ENCODE peak calls at places on chromosomes 13 and 19, in seven cellular contexts. One of them, this sample, is unnamed.
A peak's percentile ranks its signal among the peaks of the same experiment; 100 is the strongest.

GRCh38 chr13:49830721-49831120 is 38.2 kb upstream of the KPNA3 start:
- DNase-seq in fibroblast of lung: no peak
- DNase-seq in hepatocyte: no peak
- DNase-seq in endothelial cell: no peak
- DNase-seq in Peyer's patch: no peak
- DNase-seq in mammary epithelial cell: no peak
- DNase-seq in fibroblast of mammary gland: no peak
- DNase-seq in this sample: no peak

GRCh38 chr19:44706506-44707236 is 7.7 kb downstream of the CEACAM16 start:
- DNase-seq in hepatocyte: no peak
- DNase-seq in endothelial cell: no peak
- DNase-seq in fibroblast of mammary gland: no peak
- DNase-seq in fibroblast of lung: no peak
- DNase-seq in mammary epithelial cell: no peak
- DNase-seq in Peyer's patch: no peak
- DNase-seq in this sample: no peak

GRCh38 chr13:51328488-51328887 is 11.0 kb upstream of the SERPINE3 start:
- DNase-seq in hepatocyte: peak; percentile 16
- DNase-seq in Peyer's patch: no peak
- DNase-seq in mammary epithelial cell: no peak
- DNase-seq in endothelial cell: no peak
- DNase-seq in fibroblast of mammary gland: no peak
- DNase-seq in fibroblast of lung: no peak
- DNase-seq in this sample: no peak

GRCh38 chr19:57903298-57904174 is 12.9 kb downstream of the ZNF417 start:
- DNase-seq in fibroblast of lung: peak; percentile 76
- DNase-seq in endothelial cell: no peak
- DNase-seq in fibroblast of mammary gland: peak; percentile 51
- DNase-seq in mammary epithelial cell: peak; percentile 26
- DNase-seq in Peyer's patch: peak; percentile 58
- DNase-seq in hepatocyte: peak; percentile 46
- DNase-seq in this sample: peak; percentile 24

GRCh38 chr19:48491793-48492123 is 19.9 kb downstream of the LMTK3 start:
- DNase-seq in fibroblast of mammary gland: no peak
- DNase-seq in fibroblast of lung: no peak
- DNase-seq in endothelial cell: no peak
- DNase-seq in mammary epithelial cell: no peak
- DNase-seq in Peyer's patch: no peak
- DNase-seq in hepatocyte: no peak
- DNase-seq in this sample: no peak

GRCh38 chr19:31140717-31141116 is 208.5 kb downstream of the TSHZ3 start:
- DNase-seq in mammary epithelial cell: no peak
- DNase-seq in fibroblast of mammary gland: peak; percentile 45
- DNase-seq in hepatocyte: no peak
- DNase-seq in fibroblast of lung: no peak
- DNase-seq in Peyer's patch: no peak
- DNase-seq in endothelial cell: no peak
- DNase-seq in this sample: peak; percentile 5

GRCh38 chr13:102203718-102204117 is 198.1 kb downstream of the FGF14 start:
- DNase-seq in fibroblast of mammary gland: no peak
- DNase-seq in Peyer's patch: no peak
- DNase-seq in fibroblast of lung: no peak
- DNase-seq in hepatocyte: no peak
- DNase-seq in mammary epithelial cell: no peak
- DNase-seq in endothelial cell: no peak
- DNase-seq in this sample: no peak

GRCh38 chr13:33797622-33798021 is 20.3 kb upstream of the RFC3 start:
- DNase-seq in fibroblast of lung: peak; percentile 36
- DNase-seq in mammary epithelial cell: peak; percentile 16
- DNase-seq in endothelial cell: no peak
- DNase-seq in fibroblast of mammary gland: peak; percentile 48
- DNase-seq in Peyer's patch: no peak
- DNase-seq in hepatocyte: no peak
- DNase-seq in this sample: peak; percentile 16

GRCh38 chr13:57666554-57666953 is 35.0 kb downstream of the PCDH17 start:
- DNase-seq in mammary epithelial cell: no peak
- DNase-seq in fibroblast of lung: no peak
- DNase-seq in Peyer's patch: no peak
- DNase-seq in endothelial cell: no peak
- DNase-seq in hepatocyte: no peak
- DNase-seq in fibroblast of mammary gland: no peak
- DNase-seq in this sample: no peak

GRCh38 chr13:111575719-111576118 is 255.3 kb downstream of the TEX29 start:
- DNase-seq in fibroblast of mammary gland: no peak
- DNase-seq in Peyer's patch: no peak
- DNase-seq in hepatocyte: no peak
- DNase-seq in fibroblast of lung: no peak
- DNase-seq in endothelial cell: no peak
- DNase-seq in mammary epithelial cell: no peak
- DNase-seq in this sample: no peak

GRCh38 chr19:14580623-14581237 is 2.2 kb upstream of the CLEC17A start:
- DNase-seq in mammary epithelial cell: no peak
- DNase-seq in hepatocyte: no peak
- DNase-seq in endothelial cell: no peak
- DNase-seq in fibroblast of mammary gland: no peak
- DNase-seq in Peyer's patch: no peak
- DNase-seq in fibroblast of lung: no peak
- DNase-seq in this sample: no peak

GRCh38 chr19:39557791-39558622 is 18.0 kb upstream of the EID2 start:
- DNase-seq in Peyer's patch: no peak
- DNase-seq in fibroblast of mammary gland: no peak
- DNase-seq in hepatocyte: peak; percentile 17
- DNase-seq in mammary epithelial cell: no peak
- DNase-seq in endothelial cell: no peak
- DNase-seq in fibroblast of lung: no peak
- DNase-seq in this sample: peak; percentile 20

GRCh38 chr19:1068111-1069001 is 1.4 kb downstream of the ARHGAP45 start:
- DNase-seq in hepatocyte: no peak
- DNase-seq in Peyer's patch: no peak
- DNase-seq in endothelial cell: no peak
- DNase-seq in fibroblast of mammary gland: no peak
- DNase-seq in mammary epithelial cell: no peak
- DNase-seq in fibroblast of lung: no peak
- DNase-seq in this sample: no peak

GRCh38 chr13:43848250-43848649 is 31.3 kb downstream of the CCDC122 start:
- DNase-seq in endothelial cell: no peak
- DNase-seq in hepatocyte: no peak
- DNase-seq in mammary epithelial cell: peak; percentile 65
- DNase-seq in fibroblast of lung: peak; percentile 69
- DNase-seq in fibroblast of mammary gland: peak; percentile 75
- DNase-seq in Peyer's patch: no peak
- DNase-seq in this sample: peak; percentile 56

GRCh38 chr13:78601124-78601885 is 2.0 kb downstream of the POU4F1 start:
- DNase-seq in mammary epithelial cell: no peak
- DNase-seq in hepatocyte: peak; percentile 55
- DNase-seq in fibroblast of mammary gland: peak; percentile 12
- DNase-seq in fibroblast of lung: peak; percentile 15
- DNase-seq in Peyer's patch: peak; percentile 53
- DNase-seq in endothelial cell: no peak
- DNase-seq in this sample: no peak

GRCh38 chr13:109684836-109685602 is 101.4 kb downstream of the IRS2 start:
- DNase-seq in Peyer's patch: peak; percentile 56
- DNase-seq in fibroblast of mammary gland: peak; percentile 85
- DNase-seq in hepatocyte: peak; percentile 41
- DNase-seq in mammary epithelial cell: peak; percentile 74
- DNase-seq in fibroblast of lung: peak; percentile 64
- DNase-seq in endothelial cell: no peak
- DNase-seq in this sample: peak; percentile 89

GRCh38 chr19:54162241-54162805 is 2.8 kb upstream of the LENG1 start:
- DNase-seq in endothelial cell: peak; percentile 76
- DNase-seq in fibroblast of mammary gland: peak; percentile 77
- DNase-seq in Peyer's patch: peak; percentile 96
- DNase-seq in mammary epithelial cell: peak; percentile 42
- DNase-seq in fibroblast of lung: peak; percentile 71
- DNase-seq in hepatocyte: peak; percentile 91
- DNase-seq in this sample: peak; percentile 89

GRCh38 chr13:26727633-26728032 is 33.0 kb downstream of the GPR12 start:
- DNase-seq in fibroblast of lung: no peak
- DNase-seq in mammary epithelial cell: peak; percentile 5
- DNase-seq in Peyer's patch: no peak
- DNase-seq in hepatocyte: no peak
- DNase-seq in endothelial cell: no peak
- DNase-seq in fibroblast of mammary gland: no peak
- DNase-seq in this sample: no peak

GRCh38 chr13:94550030-94550738 is 45.8 kb downstream of the TGDS start:
- DNase-seq in mammary epithelial cell: no peak
- DNase-seq in hepatocyte: no peak
- DNase-seq in endothelial cell: no peak
- DNase-seq in fibroblast of mammary gland: peak; percentile 52
- DNase-seq in Peyer's patch: no peak
- DNase-seq in fibroblast of lung: peak; percentile 62
- DNase-seq in this sample: no peak

GRCh38 chr13:18995259-18995873 is 186.3 kb downstream of the TUBA3C start:
- DNase-seq in hepatocyte: no peak
- DNase-seq in endothelial cell: no peak
- DNase-seq in fibroblast of lung: no peak
- DNase-seq in mammary epithelial cell: no peak
- DNase-seq in Peyer's patch: no peak
- DNase-seq in fibroblast of mammary gland: no peak
- DNase-seq in this sample: no peak

GRCh38 chr19:768424-768823 is 17.5 kb downstream of the MISP start:
- DNase-seq in fibroblast of mammary gland: peak; percentile 70
- DNase-seq in fibroblast of lung: peak; percentile 80
- DNase-seq in endothelial cell: no peak
- DNase-seq in Peyer's patch: no peak
- DNase-seq in hepatocyte: peak; percentile 79
- DNase-seq in mammary epithelial cell: no peak
- DNase-seq in this sample: no peak

GRCh38 chr19:1868971-1869370 is 5.6 kb upstream of the KLF16 start:
- DNase-seq in hepatocyte: no peak
- DNase-seq in fibroblast of lung: no peak
- DNase-seq in fibroblast of mammary gland: no peak
- DNase-seq in Peyer's patch: no peak
- DNase-seq in endothelial cell: no peak
- DNase-seq in mammary epithelial cell: no peak
- DNase-seq in this sample: no peak

GRCh38 chr13:50731400-50731799 is 112.1 kb downstream of the DLEU7 start:
- DNase-seq in endothelial cell: no peak
- DNase-seq in mammary epithelial cell: peak; percentile 91
- DNase-seq in fibroblast of lung: peak; percentile 63
- DNase-seq in hepatocyte: no peak
- DNase-seq in fibroblast of mammary gland: peak; percentile 65
- DNase-seq in Peyer's patch: no peak
- DNase-seq in this sample: peak; percentile 86

GRCh38 chr19:47676811-47677210 is 36.4 kb upstream of the EHD2 start:
- DNase-seq in Peyer's patch: no peak
- DNase-seq in endothelial cell: no peak
- DNase-seq in fibroblast of mammary gland: no peak
- DNase-seq in mammary epithelial cell: no peak
- DNase-seq in fibroblast of lung: no peak
- DNase-seq in hepatocyte: no peak
- DNase-seq in this sample: no peak

GRCh38 chr13:40251343-40252032 is 415.0 kb downstream of the FOXO1 start:
- DNase-seq in Peyer's patch: no peak
- DNase-seq in mammary epithelial cell: peak; percentile 60
- DNase-seq in fibroblast of lung: peak; percentile 47
- DNase-seq in fibroblast of mammary gland: peak; percentile 74
- DNase-seq in endothelial cell: no peak
- DNase-seq in hepatocyte: no peak
- DNase-seq in this sample: peak; percentile 58

GRCh38 chr13:65844266-65844841 is 1385.8 kb downstream of the PCDH9 start:
- DNase-seq in Peyer's patch: no peak
- DNase-seq in fibroblast of mammary gland: no peak
- DNase-seq in fibroblast of lung: no peak
- DNase-seq in mammary epithelial cell: no peak
- DNase-seq in hepatocyte: no peak
- DNase-seq in endothelial cell: no peak
- DNase-seq in this sample: no peak

GRCh38 chr13:97274782-97275252 is 52.7 kb downstream of the MBNL2 start:
- DNase-seq in fibroblast of mammary gland: peak; percentile 80
- DNase-seq in hepatocyte: no peak
- DNase-seq in endothelial cell: no peak
- DNase-seq in fibroblast of lung: peak; percentile 87
- DNase-seq in Peyer's patch: no peak
- DNase-seq in mammary epithelial cell: peak; percentile 56
- DNase-seq in this sample: peak; percentile 48

GRCh38 chr19:34364830-34365462 is at the start of gene GPI:
- DNase-seq in Peyer's patch: peak; percentile 86
- DNase-seq in mammary epithelial cell: peak; percentile 53
- DNase-seq in fibroblast of mammary gland: peak; percentile 29
- DNase-seq in fibroblast of lung: peak; percentile 34
- DNase-seq in hepatocyte: peak; percentile 81
- DNase-seq in endothelial cell: peak; percentile 33
- DNase-seq in this sample: peak; percentile 62

GRCh38 chr13:108346376-108346775 is 76.9 kb downstream of the TNFSF13B start:
- DNase-seq in hepatocyte: peak; percentile 44
- DNase-seq in mammary epithelial cell: no peak
- DNase-seq in endothelial cell: no peak
- DNase-seq in Peyer's patch: no peak
- DNase-seq in fibroblast of mammary gland: no peak
- DNase-seq in fibroblast of lung: no peak
- DNase-seq in this sample: no peak

DNA sequence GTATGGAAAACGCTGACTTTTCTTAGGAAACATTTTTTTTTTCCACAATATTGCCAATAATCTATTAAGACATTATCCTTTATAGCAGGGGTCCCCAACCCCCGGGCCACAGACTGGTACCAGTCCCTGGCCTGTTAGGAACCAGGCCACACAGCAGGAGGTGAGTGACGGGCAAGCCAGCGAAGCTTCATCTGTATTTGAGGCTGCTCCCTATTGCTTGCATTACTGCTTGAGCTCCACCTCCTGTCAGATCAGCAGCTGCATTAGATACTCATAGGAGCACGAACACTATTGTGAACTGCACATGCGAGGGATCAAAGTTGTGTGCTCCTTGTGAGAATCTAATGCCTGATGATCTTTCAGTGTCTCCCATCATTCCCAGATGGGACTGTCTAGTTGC is 793.7 kb downstream of the SLITRK5 start:
- DNase-seq in mammary epithelial cell: no peak
- DNase-seq in endothelial cell: no peak
- DNase-seq in fibroblast of mammary gland: no peak
- DNase-seq in hepatocyte: no peak
- DNase-seq in Peyer's patch: no peak
- DNase-seq in fibroblast of lung: no peak
- DNase-seq in this sample: no peak
- TF ChIP-seq CTCF in mammary epithelial cell: no peak
- TF ChIP-seq CTCF in endothelial cell: no peak
- TF ChIP-seq CTCF in fibroblast of mammary gland: no peak
- TF ChIP-seq CTCF in hepatocyte: no peak
- TF ChIP-seq CTCF in Peyer's patch: no peak
- TF ChIP-seq CTCF in fibroblast of lung: no peak
- TF ChIP-seq CTCF in this sample: no peak

GRCh38 chr13:46751811-46752635 is 44.9 kb downstream of the ESD start:
- DNase-seq in Peyer's patch: no peak
- DNase-seq in fibroblast of lung: no peak
- DNase-seq in endothelial cell: no peak
- DNase-seq in fibroblast of mammary gland: peak; percentile 13
- DNase-seq in hepatocyte: no peak
- DNase-seq in mammary epithelial cell: no peak
- DNase-seq in this sample: no peak
- TF ChIP-seq CTCF in Peyer's patch: no peak
- TF ChIP-seq CTCF in fibroblast of lung: no peak
- TF ChIP-seq CTCF in endothelial cell: no peak
- TF ChIP-seq CTCF in fibroblast of mammary gland: no peak
- TF ChIP-seq CTCF in hepatocyte: no peak
- TF ChIP-seq CTCF in mammary epithelial cell: no peak
- TF ChIP-seq CTCF in this sample: no peak

GRCh38 chr19:17303167-17303939 is at the start of gene ABHD8:
- DNase-seq in hepatocyte: peak; percentile 98
- DNase-seq in Peyer's patch: peak; percentile 94
- DNase-seq in endothelial cell: peak; percentile 98
- DNase-seq in mammary epithelial cell: peak; percentile 85
- DNase-seq in fibroblast of lung: peak; percentile 96
- DNase-seq in fibroblast of mammary gland: peak; percentile 94
- DNase-seq in this sample: peak; percentile 96
- TF ChIP-seq CTCF in hepatocyte: peak; percentile 52
- TF ChIP-seq CTCF in Peyer's patch: peak; percentile 82
- TF ChIP-seq CTCF in endothelial cell: peak; percentile 74
- TF ChIP-seq CTCF in mammary epithelial cell: peak; percentile 10
- TF ChIP-seq CTCF in fibroblast of lung: peak; percentile 30
- TF ChIP-seq CTCF in fibroblast of mammary gland: no peak
- TF ChIP-seq CTCF in this sample: peak; percentile 49

GRCh38 chr13:32501058-32501457 is 37.5 kb downstream of the N4BP2L2 start:
- DNase-seq in fibroblast of mammary gland: peak; percentile 7
- DNase-seq in fibroblast of lung: no peak
- DNase-seq in Peyer's patch: no peak
- DNase-seq in mammary epithelial cell: no peak
- DNase-seq in endothelial cell: no peak
- DNase-seq in hepatocyte: no peak
- DNase-seq in this sample: no peak
- TF ChIP-seq CTCF in fibroblast of mammary gland: no peak
- TF ChIP-seq CTCF in fibroblast of lung: no peak
- TF ChIP-seq CTCF in Peyer's patch: no peak
- TF ChIP-seq CTCF in mammary epithelial cell: no peak
- TF ChIP-seq CTCF in endothelial cell: no peak
- TF ChIP-seq CTCF in hepatocyte: no peak
- TF ChIP-seq CTCF in this sample: no peak

This sample was measured in MCF 10A.